ENCODE peak calls at places on chromosomes 12 and 14, in eight cellular contexts. One of them, this sample, is unnamed.

GRCh38 chr12:71018682-71019081 is 98.1 kb upstream of the PTPRR start:
- DNase-seq in neural progenitor cell: no peak
- DNase-seq in CD8-positive, alpha-beta memory T cell: no peak
- DNase-seq in lung: no peak
- DNase-seq in right atrium auricular region: no peak
- DNase-seq in GM23248: no peak
- DNase-seq in tibial artery: no peak
- DNase-seq in mammary epithelial cell: no peak
- DNase-seq in this sample: no peak

GRCh38 chr14:93788307-93788556 is at the start of gene PRIMA1:
- DNase-seq in CD8-positive, alpha-beta memory T cell: no peak
- DNase-seq in neural progenitor cell: no peak
- DNase-seq in right atrium auricular region: no peak
- DNase-seq in mammary epithelial cell: no peak
- DNase-seq in tibial artery: no peak
- DNase-seq in lung: no peak
- DNase-seq in GM23248: no peak
- DNase-seq in this sample: no peak

GRCh38 chr14:94826774-94827173 is 56.9 kb upstream of the GSC start:
- DNase-seq in lung: no peak
- DNase-seq in CD8-positive, alpha-beta memory T cell: no peak
- DNase-seq in mammary epithelial cell: no peak
- DNase-seq in neural progenitor cell: no peak
- DNase-seq in tibial artery: no peak
- DNase-seq in right atrium auricular region: no peak
- DNase-seq in GM23248: no peak
- DNase-seq in this sample: no peak

GRCh38 chr14:93286212-93286890 is 46.5 kb downstream of the BTBD7 start:
- DNase-seq in tibial artery: no peak
- DNase-seq in GM23248: peak; percentile 46
- DNase-seq in neural progenitor cell: peak; percentile 37
- DNase-seq in lung: no peak
- DNase-seq in CD8-positive, alpha-beta memory T cell: no peak
- DNase-seq in mammary epithelial cell: no peak
- DNase-seq in right atrium auricular region: no peak
- DNase-seq in this sample: no peak

GRCh38 chr12:51475543-51475942 is 50.9 kb downstream of the SLC4A8 start:
- DNase-seq in right atrium auricular region: no peak
- DNase-seq in mammary epithelial cell: no peak
- DNase-seq in neural progenitor cell: no peak
- DNase-seq in CD8-positive, alpha-beta memory T cell: no peak
- DNase-seq in tibial artery: no peak
- DNase-seq in lung: no peak
- DNase-seq in GM23248: peak; percentile 38
- DNase-seq in this sample: no peak

GRCh38 chr14:75646762-75647161 is 13.9 kb downstream of the ERG28 start:
- DNase-seq in neural progenitor cell: no peak
- DNase-seq in lung: no peak
- DNase-seq in CD8-positive, alpha-beta memory T cell: no peak
- DNase-seq in mammary epithelial cell: no peak
- DNase-seq in right atrium auricular region: no peak
- DNase-seq in tibial artery: no peak
- DNase-seq in GM23248: no peak
- DNase-seq in this sample: no peak

GRCh38 chr14:69441948-69442347 is 42.6 kb upstream of the PLEKHD1 start:
- DNase-seq in mammary epithelial cell: no peak
- DNase-seq in CD8-positive, alpha-beta memory T cell: no peak
- DNase-seq in neural progenitor cell: no peak
- DNase-seq in GM23248: no peak
- DNase-seq in tibial artery: no peak
- DNase-seq in lung: no peak
- DNase-seq in right atrium auricular region: no peak
- DNase-seq in this sample: no peak

GRCh38 chr12:59079472-59079871 is 159.2 kb upstream of the LRIG3 start:
- DNase-seq in neural progenitor cell: no peak
- DNase-seq in tibial artery: no peak
- DNase-seq in right atrium auricular region: no peak
- DNase-seq in CD8-positive, alpha-beta memory T cell: no peak
- DNase-seq in GM23248: no peak
- DNase-seq in lung: no peak
- DNase-seq in mammary epithelial cell: peak; percentile 66
- DNase-seq in this sample: no peak

GRCh38 chr12:49089831-49090773 is 4.5 kb downstream of the DHH start:
- DNase-seq in right atrium auricular region: no peak
- DNase-seq in mammary epithelial cell: peak; percentile 42
- DNase-seq in neural progenitor cell: peak; percentile 74
- DNase-seq in tibial artery: peak; percentile 72
- DNase-seq in GM23248: peak; percentile 73
- DNase-seq in CD8-positive, alpha-beta memory T cell: peak; percentile 18
- DNase-seq in lung: no peak
- DNase-seq in this sample: peak; percentile 57

GRCh38 chr12:32546272-32546671 is 132.8 kb upstream of the DNM1L start:
- DNase-seq in tibial artery: no peak
- DNase-seq in right atrium auricular region: no peak
- DNase-seq in mammary epithelial cell: no peak
- DNase-seq in GM23248: no peak
- DNase-seq in lung: no peak
- DNase-seq in neural progenitor cell: no peak
- DNase-seq in CD8-positive, alpha-beta memory T cell: no peak
- DNase-seq in this sample: no peak
- H3K4me1 ChIP-seq in tibial artery: no peaks in the 10 kb centered on the region
- H3K4me1 ChIP-seq in right atrium auricular region: no peaks in the 10 kb centered on the region
- H3K4me1 ChIP-seq in mammary epithelial cell: peaks cover 23% of the 10 kb centered on the region
- H3K4me1 ChIP-seq in GM23248: peaks cover 37% of the 10 kb centered on the region
- H3K4me1 ChIP-seq in lung: peaks cover 18% of the 10 kb centered on the region
- H3K4me1 ChIP-seq in neural progenitor cell: peaks cover 8% of the 10 kb centered on the region
- H3K4me1 ChIP-seq in CD8-positive, alpha-beta memory T cell: no peaks in the 10 kb centered on the region
- H3K4me1 ChIP-seq in this sample: peaks cover 18% of the 10 kb centered on the region

GRCh38 chr14:26175659-26176058 is 422.2 kb downstream of the NOVA1 start:
- DNase-seq in lung: no peak
- DNase-seq in tibial artery: no peak
- DNase-seq in CD8-positive, alpha-beta memory T cell: no peak
- DNase-seq in neural progenitor cell: peak; percentile 10
- DNase-seq in GM23248: no peak
- DNase-seq in mammary epithelial cell: no peak
- DNase-seq in right atrium auricular region: no peak
- DNase-seq in this sample: no peak
- H3K4me1 ChIP-seq in lung: no peaks in the 10 kb centered on the region
- H3K4me1 ChIP-seq in tibial artery: no peaks in the 10 kb centered on the region
- H3K4me1 ChIP-seq in CD8-positive, alpha-beta memory T cell: no peaks in the 10 kb centered on the region
- H3K4me1 ChIP-seq in neural progenitor cell: no peaks in the 10 kb centered on the region
- H3K4me1 ChIP-seq in GM23248: no peaks in the 10 kb centered on the region
- H3K4me1 ChIP-seq in mammary epithelial cell: no peaks in the 10 kb centered on the region
- H3K4me1 ChIP-seq in right atrium auricular region: no peaks in the 10 kb centered on the region
- H3K4me1 ChIP-seq in this sample: no peaks in the 10 kb centered on the region

GRCh38 chr12:63918788-63919300 is 74.3 kb downstream of the SRGAP1 start:
- DNase-seq in lung: no peak
- DNase-seq in GM23248: peak; percentile 85
- DNase-seq in right atrium auricular region: no peak
- DNase-seq in mammary epithelial cell: peak; percentile 74
- DNase-seq in tibial artery: no peak
- DNase-seq in CD8-positive, alpha-beta memory T cell: no peak
- DNase-seq in neural progenitor cell: no peak
- DNase-seq in this sample: peak; percentile 76

GRCh38 chr12:63917864-63918742 is 73.6 kb downstream of the SRGAP1 start:
- DNase-seq in tibial artery: no peak
- DNase-seq in right atrium auricular region: no peak
- DNase-seq in neural progenitor cell: no peak
- DNase-seq in CD8-positive, alpha-beta memory T cell: no peak
- DNase-seq in lung: no peak
- DNase-seq in GM23248: peak; percentile 96
- DNase-seq in mammary epithelial cell: peak; percentile 95
- DNase-seq in this sample: peak; percentile 96

GRCh38 chr12:63921157-63921556 is 76.7 kb downstream of the SRGAP1 start:
- DNase-seq in tibial artery: no peak
- DNase-seq in lung: no peak
- DNase-seq in CD8-positive, alpha-beta memory T cell: no peak
- DNase-seq in neural progenitor cell: no peak
- DNase-seq in mammary epithelial cell: no peak
- DNase-seq in GM23248: no peak
- DNase-seq in right atrium auricular region: no peak
- DNase-seq in this sample: no peak

GRCh38 chr12:63917477-63917862 is 73.0 kb downstream of the SRGAP1 start:
- DNase-seq in neural progenitor cell: no peak
- DNase-seq in lung: no peak
- DNase-seq in right atrium auricular region: no peak
- DNase-seq in tibial artery: no peak
- DNase-seq in mammary epithelial cell: no peak
- DNase-seq in GM23248: no peak
- DNase-seq in CD8-positive, alpha-beta memory T cell: no peak
- DNase-seq in this sample: no peak

GRCh38 chr12:63919758-63920157 is 75.3 kb downstream of the SRGAP1 start:
- DNase-seq in CD8-positive, alpha-beta memory T cell: no peak
- DNase-seq in mammary epithelial cell: no peak
- DNase-seq in right atrium auricular region: no peak
- DNase-seq in lung: no peak
- DNase-seq in GM23248: peak; percentile 36
- DNase-seq in tibial artery: no peak
- DNase-seq in neural progenitor cell: no peak
- DNase-seq in this sample: no peak
- H3K4me1 ChIP-seq in CD8-positive, alpha-beta memory T cell: no peaks in the 10 kb centered on the region
- H3K4me1 ChIP-seq in mammary epithelial cell: peaks cover 72% of the 10 kb centered on the region
- H3K4me1 ChIP-seq in right atrium auricular region: no peaks in the 10 kb centered on the region
- H3K4me1 ChIP-seq in lung: peaks cover 6% of the 10 kb centered on the region
- H3K4me1 ChIP-seq in GM23248: peaks cover 82% of the 10 kb centered on the region
- H3K4me1 ChIP-seq in tibial artery: peaks cover 6% of the 10 kb centered on the region
- H3K4me1 ChIP-seq in neural progenitor cell: no peaks in the 10 kb centered on the region
- H3K4me1 ChIP-seq in this sample: peaks cover 55% of the 10 kb centered on the region

GRCh38 chr14:24974591-24975374 is 75.2 kb downstream of the STXBP6 start:
- DNase-seq in right atrium auricular region: no peak
- DNase-seq in mammary epithelial cell: no peak
- DNase-seq in GM23248: no peak
- DNase-seq in neural progenitor cell: no peak
- DNase-seq in lung: no peak
- DNase-seq in tibial artery: no peak
- DNase-seq in CD8-positive, alpha-beta memory T cell: no peak
- DNase-seq in this sample: no peak
- H3K4me1 ChIP-seq in right atrium auricular region: no peaks in the 10 kb centered on the region
- H3K4me1 ChIP-seq in mammary epithelial cell: no peaks in the 10 kb centered on the region
- H3K4me1 ChIP-seq in GM23248: no peaks in the 10 kb centered on the region
- H3K4me1 ChIP-seq in neural progenitor cell: no peaks in the 10 kb centered on the region
- H3K4me1 ChIP-seq in lung: no peaks in the 10 kb centered on the region
- H3K4me1 ChIP-seq in tibial artery: no peaks in the 10 kb centered on the region
- H3K4me1 ChIP-seq in CD8-positive, alpha-beta memory T cell: no peaks in the 10 kb centered on the region
- H3K4me1 ChIP-seq in this sample: no peaks in the 10 kb centered on the region

DNA sequence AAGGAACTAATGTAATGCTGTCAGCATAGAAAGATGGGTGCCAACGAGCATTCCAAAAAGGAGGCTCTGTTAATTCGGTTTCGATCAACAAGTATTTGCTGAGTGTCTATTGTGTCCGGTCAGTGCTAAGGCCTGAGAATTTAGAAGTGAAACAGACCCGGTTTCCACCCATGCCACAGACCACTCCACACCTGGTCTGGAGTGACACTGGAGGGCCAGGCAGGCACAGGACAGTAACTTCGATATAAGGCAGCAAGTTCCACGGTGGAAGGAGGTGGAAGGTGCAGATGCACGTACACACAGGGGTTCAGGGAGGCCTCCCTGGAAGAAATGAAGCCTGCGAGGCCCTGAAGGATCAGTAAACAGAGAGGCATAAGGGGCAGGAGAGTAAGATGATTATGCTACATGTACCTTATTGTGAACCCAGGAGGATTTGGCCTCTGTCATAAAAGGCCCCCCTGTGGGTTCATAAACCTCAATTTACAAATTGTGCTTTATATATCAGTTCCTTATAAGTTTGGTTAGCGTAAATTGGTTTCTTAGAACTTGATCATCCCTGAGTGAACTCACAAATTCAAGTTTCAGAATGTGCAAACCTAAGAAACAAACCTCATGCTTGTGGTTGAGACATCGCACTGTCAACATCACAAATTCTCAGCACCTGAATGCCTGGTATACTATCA is 25.9 kb downstream of the SSH1 start:
- DNase-seq in right atrium auricular region: no peak
- DNase-seq in tibial artery: no peak
- DNase-seq in mammary epithelial cell: no peak
- DNase-seq in GM23248: no peak
- DNase-seq in neural progenitor cell: no peak
- DNase-seq in CD8-positive, alpha-beta memory T cell: no peak
- DNase-seq in lung: no peak
- DNase-seq in this sample: no peak
- H3K4me1 ChIP-seq in right atrium auricular region: no peaks in the 10 kb centered on the region
- H3K4me1 ChIP-seq in tibial artery: no peaks in the 10 kb centered on the region
- H3K4me1 ChIP-seq in mammary epithelial cell: peaks cover 39% of the 10 kb centered on the region
- H3K4me1 ChIP-seq in GM23248: peaks cover 79% of the 10 kb centered on the region
- H3K4me1 ChIP-seq in neural progenitor cell: peaks cover 15% of the 10 kb centered on the region
- H3K4me1 ChIP-seq in CD8-positive, alpha-beta memory T cell: peaks cover under 1% of the 10 kb centered on the region
- H3K4me1 ChIP-seq in lung: peaks cover 50% of the 10 kb centered on the region
- H3K4me1 ChIP-seq in this sample: peaks cover 95% of the 10 kb centered on the region

DNA sequence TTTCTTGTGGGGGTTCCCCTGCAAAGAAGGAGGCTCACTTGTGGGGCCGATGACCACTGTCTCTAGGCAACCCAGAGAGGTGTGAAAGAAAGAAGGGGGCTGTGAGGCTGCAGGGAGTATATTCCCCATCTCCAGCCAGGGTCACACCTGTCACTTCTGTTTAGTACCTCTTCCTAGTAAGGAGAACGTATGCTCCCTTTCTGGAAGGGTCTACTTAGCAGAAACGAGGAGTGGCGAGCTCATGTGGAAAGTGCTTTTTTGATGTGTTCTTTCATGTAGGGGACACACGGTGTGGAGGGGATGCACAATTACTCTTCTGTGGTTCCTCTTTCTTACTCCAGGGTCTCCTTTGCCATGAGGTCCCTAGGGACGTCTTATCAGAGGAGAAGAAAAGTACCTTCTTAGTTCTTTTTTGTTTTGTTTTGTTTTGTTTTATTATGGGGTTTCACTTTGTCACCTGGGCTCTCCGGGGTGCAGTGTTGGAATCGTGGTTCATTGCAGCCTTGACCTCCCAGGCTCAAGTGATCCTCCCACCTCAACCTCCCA is 58.3 kb downstream of the PRKCH start:
- DNase-seq in lung: no peak
- DNase-seq in neural progenitor cell: no peak
- DNase-seq in right atrium auricular region: no peak
- DNase-seq in mammary epithelial cell: no peak
- DNase-seq in tibial artery: no peak
- DNase-seq in CD8-positive, alpha-beta memory T cell: no peak
- DNase-seq in GM23248: no peak
- DNase-seq in this sample: no peak
- H3K4me1 ChIP-seq in lung: peaks cover 15% of the 10 kb centered on the region
- H3K4me1 ChIP-seq in neural progenitor cell: peaks cover 4% of the 10 kb centered on the region
- H3K4me1 ChIP-seq in right atrium auricular region: no peaks in the 10 kb centered on the region
- H3K4me1 ChIP-seq in mammary epithelial cell: peaks cover 5% of the 10 kb centered on the region
- H3K4me1 ChIP-seq in tibial artery: no peaks in the 10 kb centered on the region
- H3K4me1 ChIP-seq in CD8-positive, alpha-beta memory T cell: peaks cover 98% of the 10 kb centered on the region
- H3K4me1 ChIP-seq in GM23248: no peaks in the 10 kb centered on the region
- H3K4me1 ChIP-seq in this sample: peaks cover 3% of the 10 kb centered on the region

GRCh38 chr12:94942663-94943062 is 60.8 kb downstream of the NDUFA12 start:
- DNase-seq in lung: no peak
- DNase-seq in GM23248: no peak
- DNase-seq in mammary epithelial cell: no peak
- DNase-seq in CD8-positive, alpha-beta memory T cell: no peak
- DNase-seq in tibial artery: no peak
- DNase-seq in right atrium auricular region: no peak
- DNase-seq in neural progenitor cell: no peak
- DNase-seq in this sample: no peak
- H3K4me1 ChIP-seq in lung: peaks cover 5% of the 10 kb centered on the region
- H3K4me1 ChIP-seq in GM23248: peaks cover 13% of the 10 kb centered on the region
- H3K4me1 ChIP-seq in mammary epithelial cell: peaks cover 12% of the 10 kb centered on the region
- H3K4me1 ChIP-seq in CD8-positive, alpha-beta memory T cell: peaks cover 28% of the 10 kb centered on the region
- H3K4me1 ChIP-seq in tibial artery: no peaks in the 10 kb centered on the region
- H3K4me1 ChIP-seq in right atrium auricular region: no peaks in the 10 kb centered on the region
- H3K4me1 ChIP-seq in neural progenitor cell: peaks cover 15% of the 10 kb centered on the region
- H3K4me1 ChIP-seq in this sample: peaks cover 12% of the 10 kb centered on the region